ENCODE peak calls at places on chromosomes 2 and 18, in ten cellular contexts. One of them, this sample, is unnamed.

GRCh38 chr2:14903709-14904374 is 271.3 kb downstream of the LRATD1 start:
- DNase-seq in AG09319: no peak
- DNase-seq in colonic mucosa: peak
- DNase-seq in AG10803: no peak
- DNase-seq in heart left ventricle: no peak
- DNase-seq in psoas muscle: no peak
- DNase-seq in LNCaP clone FGC: no peak
- DNase-seq in CD8-positive, alpha-beta T cell: peak
- DNase-seq in foreskin keratinocyte: no peak
- DNase-seq in WTC11: peak
- DNase-seq in this sample: no peak

GRCh38 chr2:54897420-54898310 is 152.6 kb downstream of the RTN4 start:
- DNase-seq in AG09319: no peak
- DNase-seq in colonic mucosa: no peak
- DNase-seq in psoas muscle: no peak
- DNase-seq in LNCaP clone FGC: no peak
- DNase-seq in AG10803: no peak
- DNase-seq in CD8-positive, alpha-beta T cell: no peak
- DNase-seq in WTC11: no peak
- DNase-seq in foreskin keratinocyte: no peak
- DNase-seq in heart left ventricle: no peak
- DNase-seq in this sample: peak

GRCh38 chr2:127605691-127606277 is 40.2 kb upstream of the GPR17 start:
- DNase-seq in CD8-positive, alpha-beta T cell: no peak
- DNase-seq in AG10803: no peak
- DNase-seq in colonic mucosa: no peak
- DNase-seq in LNCaP clone FGC: no peak
- DNase-seq in foreskin keratinocyte: no peak
- DNase-seq in heart left ventricle: no peak
- DNase-seq in AG09319: no peak
- DNase-seq in WTC11: no peak
- DNase-seq in psoas muscle: no peak
- DNase-seq in this sample: no peak

GRCh38 chr2:188811522-188811921 is 162.7 kb upstream of the COL3A1 start:
- DNase-seq in WTC11: no peak
- DNase-seq in AG09319: no peak
- DNase-seq in colonic mucosa: no peak
- DNase-seq in CD8-positive, alpha-beta T cell: no peak
- DNase-seq in LNCaP clone FGC: no peak
- DNase-seq in foreskin keratinocyte: peak
- DNase-seq in AG10803: peak
- DNase-seq in psoas muscle: no peak
- DNase-seq in heart left ventricle: no peak
- DNase-seq in this sample: peak

GRCh38 chr2:69375494-69376353 is 11.3 kb downstream of the GFPT1 start:
- DNase-seq in WTC11: no peak
- DNase-seq in CD8-positive, alpha-beta T cell: no peak
- DNase-seq in psoas muscle: no peak
- DNase-seq in heart left ventricle: no peak
- DNase-seq in colonic mucosa: peak
- DNase-seq in AG09319: no peak
- DNase-seq in foreskin keratinocyte: peak
- DNase-seq in AG10803: peak
- DNase-seq in LNCaP clone FGC: peak
- DNase-seq in this sample: peak

GRCh38 chr2:231003186-231003585 is 7.3 kb downstream of the SPATA3 start:
- DNase-seq in AG09319: no peak
- DNase-seq in psoas muscle: no peak
- DNase-seq in foreskin keratinocyte: no peak
- DNase-seq in LNCaP clone FGC: no peak
- DNase-seq in colonic mucosa: no peak
- DNase-seq in heart left ventricle: no peak
- DNase-seq in WTC11: no peak
- DNase-seq in CD8-positive, alpha-beta T cell: no peak
- DNase-seq in AG10803: no peak
- DNase-seq in this sample: no peak

GRCh38 chr2:199717587-199717907 is 133.4 kb downstream of the FTCDNL1 start:
- DNase-seq in AG10803: no peak
- DNase-seq in colonic mucosa: no peak
- DNase-seq in WTC11: no peak
- DNase-seq in AG09319: no peak
- DNase-seq in CD8-positive, alpha-beta T cell: no peak
- DNase-seq in foreskin keratinocyte: no peak
- DNase-seq in heart left ventricle: no peak
- DNase-seq in LNCaP clone FGC: no peak
- DNase-seq in psoas muscle: no peak
- DNase-seq in this sample: no peak

GRCh38 chr2:75340560-75340959 is 141.2 kb upstream of the TACR1 start:
- DNase-seq in WTC11: no peak
- DNase-seq in LNCaP clone FGC: no peak
- DNase-seq in AG09319: peak
- DNase-seq in psoas muscle: no peak
- DNase-seq in colonic mucosa: no peak
- DNase-seq in heart left ventricle: no peak
- DNase-seq in AG10803: peak
- DNase-seq in CD8-positive, alpha-beta T cell: no peak
- DNase-seq in foreskin keratinocyte: peak
- DNase-seq in this sample: no peak

GRCh38 chr2:11639503-11639902 is 30.5 kb downstream of the NTSR2 start:
- DNase-seq in LNCaP clone FGC: no peak
- DNase-seq in CD8-positive, alpha-beta T cell: no peak
- DNase-seq in foreskin keratinocyte: no peak
- DNase-seq in colonic mucosa: no peak
- DNase-seq in heart left ventricle: no peak
- DNase-seq in AG09319: no peak
- DNase-seq in WTC11: no peak
- DNase-seq in psoas muscle: no peak
- DNase-seq in AG10803: no peak
- DNase-seq in this sample: no peak

DNA sequence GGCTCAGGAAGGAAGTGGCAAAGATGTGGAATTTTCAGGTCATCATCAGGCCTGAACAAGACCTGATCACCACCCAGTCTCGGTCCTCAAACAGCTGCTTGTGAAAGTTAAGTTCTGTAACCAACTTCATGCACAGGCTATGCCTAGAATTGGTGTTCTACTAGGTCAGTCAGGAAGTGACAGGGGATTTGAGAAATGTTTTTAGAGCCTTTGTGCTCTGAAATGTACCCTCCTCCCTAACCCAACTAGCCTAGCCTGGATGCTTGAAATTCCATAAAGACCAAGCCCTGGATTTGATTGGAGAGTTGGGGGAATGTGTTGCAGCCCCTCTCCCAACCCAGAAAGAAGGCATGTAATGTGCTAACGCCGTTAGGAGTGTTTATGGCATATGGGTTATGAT is 63.3 kb downstream of the TGOLN2 start:
- DNase-seq in AG09319: no peak
- DNase-seq in colonic mucosa: no peak
- DNase-seq in WTC11: no peak
- DNase-seq in LNCaP clone FGC: no peak
- DNase-seq in heart left ventricle: no peak
- DNase-seq in CD8-positive, alpha-beta T cell: no peak
- DNase-seq in psoas muscle: no peak
- DNase-seq in foreskin keratinocyte: peak
- DNase-seq in AG10803: peak
- DNase-seq in this sample: peak
- TF ChIP-seq CTCF in AG09319: no peak
- TF ChIP-seq CTCF in colonic mucosa: no peak
- TF ChIP-seq CTCF in WTC11: no peak
- TF ChIP-seq CTCF in LNCaP clone FGC: no peak
- TF ChIP-seq CTCF in heart left ventricle: no peak
- TF ChIP-seq CTCF in CD8-positive, alpha-beta T cell: no peak
- TF ChIP-seq CTCF in psoas muscle: no peak
- TF ChIP-seq CTCF in foreskin keratinocyte: no peak
- TF ChIP-seq CTCF in AG10803: no peak
- TF ChIP-seq CTCF in this sample: no peak

GRCh38 chr2:134642938-134643337 is 75.9 kb downstream of the TMEM163 start:
- DNase-seq in foreskin keratinocyte: no peak
- DNase-seq in colonic mucosa: no peak
- DNase-seq in LNCaP clone FGC: no peak
- DNase-seq in WTC11: no peak
- DNase-seq in heart left ventricle: no peak
- DNase-seq in AG09319: no peak
- DNase-seq in psoas muscle: no peak
- DNase-seq in CD8-positive, alpha-beta T cell: no peak
- DNase-seq in AG10803: no peak
- DNase-seq in this sample: no peak

GRCh38 chr2:134648547-134648946 is 70.3 kb downstream of the TMEM163 start:
- DNase-seq in heart left ventricle: no peak
- DNase-seq in foreskin keratinocyte: peak
- DNase-seq in CD8-positive, alpha-beta T cell: no peak
- DNase-seq in AG09319: no peak
- DNase-seq in psoas muscle: no peak
- DNase-seq in colonic mucosa: no peak
- DNase-seq in AG10803: no peak
- DNase-seq in LNCaP clone FGC: no peak
- DNase-seq in WTC11: no peak
- DNase-seq in this sample: no peak

DNA sequence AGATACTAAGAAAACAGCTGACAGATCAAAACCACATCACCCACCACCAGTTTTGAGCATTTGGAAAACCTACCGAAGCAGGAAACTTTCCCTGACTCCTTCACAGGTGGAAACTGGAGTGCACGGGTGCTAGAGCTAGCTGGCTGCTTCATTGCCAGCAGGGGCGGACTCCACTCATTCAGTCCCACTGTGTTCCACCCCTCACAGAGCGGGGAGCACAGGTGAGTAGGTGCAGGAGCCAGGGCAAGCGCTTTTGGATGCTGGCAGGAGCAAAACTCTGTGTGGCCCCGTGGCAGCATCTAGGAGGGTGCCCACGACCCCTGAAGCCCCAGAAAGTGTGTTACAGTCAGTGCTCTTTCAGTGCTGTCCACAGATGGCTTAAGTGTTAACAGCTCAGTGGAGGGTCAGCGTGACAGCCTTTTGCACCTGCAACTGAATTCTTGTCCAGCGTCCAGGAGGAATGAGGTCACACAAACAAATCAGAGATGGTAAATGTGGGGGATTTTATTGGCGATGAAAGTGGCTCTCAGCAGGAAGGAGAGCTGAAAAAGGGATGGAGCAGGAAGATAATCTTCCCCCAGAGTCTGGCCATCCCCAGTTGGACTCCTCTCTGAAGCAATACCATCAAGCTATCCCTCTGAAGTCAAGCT is 71.1 kb downstream of the TMEM163 start:
- DNase-seq in AG09319: no peak
- DNase-seq in foreskin keratinocyte: no peak
- DNase-seq in psoas muscle: no peak
- DNase-seq in colonic mucosa: no peak
- DNase-seq in WTC11: no peak
- DNase-seq in heart left ventricle: no peak
- DNase-seq in CD8-positive, alpha-beta T cell: no peak
- DNase-seq in AG10803: no peak
- DNase-seq in LNCaP clone FGC: no peak
- DNase-seq in this sample: no peak
- TF ChIP-seq CTCF in AG09319: no peak
- TF ChIP-seq CTCF in foreskin keratinocyte: no peak
- TF ChIP-seq CTCF in psoas muscle: no peak
- TF ChIP-seq CTCF in colonic mucosa: no peak
- TF ChIP-seq CTCF in WTC11: no peak
- TF ChIP-seq CTCF in heart left ventricle: no peak
- TF ChIP-seq CTCF in CD8-positive, alpha-beta T cell: no peak
- TF ChIP-seq CTCF in AG10803: no peak
- TF ChIP-seq CTCF in LNCaP clone FGC: no peak
- TF ChIP-seq CTCF in this sample: no peak

GRCh38 chr2:6864251-6864758 is 1.4 kb downstream of the CMPK2 start:
- DNase-seq in AG09319: no peak
- DNase-seq in heart left ventricle: no peak
- DNase-seq in AG10803: no peak
- DNase-seq in CD8-positive, alpha-beta T cell: no peak
- DNase-seq in foreskin keratinocyte: no peak
- DNase-seq in colonic mucosa: no peak
- DNase-seq in psoas muscle: no peak
- DNase-seq in WTC11: no peak
- DNase-seq in LNCaP clone FGC: no peak
- DNase-seq in this sample: peak

GRCh38 chr2:6866982-6867381 is 1.3 kb upstream of the CMPK2 start:
- DNase-seq in LNCaP clone FGC: no peak
- DNase-seq in AG10803: no peak
- DNase-seq in CD8-positive, alpha-beta T cell: no peak
- DNase-seq in colonic mucosa: no peak
- DNase-seq in foreskin keratinocyte: no peak
- DNase-seq in WTC11: no peak
- DNase-seq in heart left ventricle: no peak
- DNase-seq in AG09319: no peak
- DNase-seq in psoas muscle: no peak
- DNase-seq in this sample: no peak

GRCh38 chr2:6865346-6866238 is at the start of gene CMPK2:
- DNase-seq in heart left ventricle: peak
- DNase-seq in colonic mucosa: peak
- DNase-seq in LNCaP clone FGC: no peak
- DNase-seq in AG09319: no peak
- DNase-seq in CD8-positive, alpha-beta T cell: peak
- DNase-seq in psoas muscle: peak
- DNase-seq in foreskin keratinocyte: peak
- DNase-seq in WTC11: peak
- DNase-seq in AG10803: peak
- DNase-seq in this sample: peak

GRCh38 chr2:6864938-6865345 is 765 bp downstream of the CMPK2 start:
- DNase-seq in LNCaP clone FGC: no peak
- DNase-seq in WTC11: peak
- DNase-seq in heart left ventricle: peak
- DNase-seq in AG10803: no peak
- DNase-seq in foreskin keratinocyte: no peak
- DNase-seq in colonic mucosa: no peak
- DNase-seq in AG09319: no peak
- DNase-seq in CD8-positive, alpha-beta T cell: peak
- DNase-seq in psoas muscle: no peak
- DNase-seq in this sample: peak

DNA sequence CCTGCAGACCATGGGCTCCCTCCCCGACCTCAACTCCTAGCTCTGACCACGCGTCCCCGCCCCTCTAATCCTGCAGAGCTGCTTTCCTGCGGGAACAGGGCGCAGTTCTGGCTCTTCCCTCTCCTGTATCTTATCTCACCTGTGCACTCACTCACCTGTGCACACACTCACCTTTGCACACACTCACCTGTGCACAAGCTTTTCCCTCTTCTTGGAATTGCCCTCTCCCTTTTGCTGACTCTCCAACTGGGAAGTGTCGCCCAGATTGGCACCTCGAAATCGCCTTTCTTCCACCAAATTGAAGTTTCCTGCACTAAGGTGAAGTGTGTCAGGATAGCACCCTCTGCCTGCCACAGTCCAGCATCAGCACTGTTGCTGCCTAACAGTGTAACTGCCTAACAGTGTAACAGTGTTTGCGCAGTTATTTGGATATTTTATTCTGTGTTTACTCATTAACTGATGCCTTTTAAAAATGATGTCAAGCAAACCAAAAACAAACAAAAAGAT is 585 bp upstream of the CMPK2 start:
- DNase-seq in LNCaP clone FGC: no peak
- DNase-seq in heart left ventricle: no peak
- DNase-seq in AG10803: no peak
- DNase-seq in psoas muscle: no peak
- DNase-seq in WTC11: peak
- DNase-seq in colonic mucosa: peak
- DNase-seq in AG09319: no peak
- DNase-seq in CD8-positive, alpha-beta T cell: peak
- DNase-seq in foreskin keratinocyte: peak
- DNase-seq in this sample: peak
- TF ChIP-seq CTCF in LNCaP clone FGC: peak
- TF ChIP-seq CTCF in heart left ventricle: peak
- TF ChIP-seq CTCF in AG10803: peak
- TF ChIP-seq CTCF in psoas muscle: peak
- TF ChIP-seq CTCF in WTC11: no peak
- TF ChIP-seq CTCF in colonic mucosa: no peak
- TF ChIP-seq CTCF in AG09319: peak
- TF ChIP-seq CTCF in CD8-positive, alpha-beta T cell: peak
- TF ChIP-seq CTCF in foreskin keratinocyte: peak
- TF ChIP-seq CTCF in this sample: peak

GRCh38 chr18:9722691-9723090 is 14.6 kb downstream of the RAB31 start:
- DNase-seq in psoas muscle: no peak
- DNase-seq in AG10803: peak
- DNase-seq in CD8-positive, alpha-beta T cell: no peak
- DNase-seq in AG09319: no peak
- DNase-seq in LNCaP clone FGC: peak
- DNase-seq in foreskin keratinocyte: peak
- DNase-seq in WTC11: peak
- DNase-seq in heart left ventricle: no peak
- DNase-seq in colonic mucosa: peak
- DNase-seq in this sample: peak
- TF ChIP-seq CTCF in psoas muscle: no peak
- TF ChIP-seq CTCF in AG10803: no peak
- TF ChIP-seq CTCF in CD8-positive, alpha-beta T cell: no peak
- TF ChIP-seq CTCF in AG09319: no peak
- TF ChIP-seq CTCF in LNCaP clone FGC: peak
- TF ChIP-seq CTCF in foreskin keratinocyte: peak
- TF ChIP-seq CTCF in WTC11: no peak
- TF ChIP-seq CTCF in heart left ventricle: no peak
- TF ChIP-seq CTCF in colonic mucosa: peak
- TF ChIP-seq CTCF in this sample: peak